ENCODE peak calls at places on chromosomes 6 and 20, in seven cellular contexts. One of them, this sample, is unnamed.

GRCh38 chr6:105509506-105510331 is 106.8 kb upstream of the PREP start:
- DNase-seq in GM23338: peak
- DNase-seq in K562: peak
- DNase-seq in fibroblast of lung: peak
- DNase-seq in GM12878: no peak
- DNase-seq in A673: peak
- DNase-seq in MM.1S: no peak
- DNase-seq in this sample: peak

GRCh38 chr6:153503810-153504209 is 372.7 kb upstream of the RGS17 start:
- DNase-seq in MM.1S: no peak
- DNase-seq in K562: peak
- DNase-seq in fibroblast of lung: no peak
- DNase-seq in GM12878: no peak
- DNase-seq in A673: peak
- DNase-seq in GM23338: peak
- DNase-seq in this sample: no peak

GRCh38 chr6:70456725-70457124 is 43.4 kb downstream of the FAM135A start:
- DNase-seq in K562: no peak
- DNase-seq in GM23338: no peak
- DNase-seq in A673: no peak
- DNase-seq in fibroblast of lung: no peak
- DNase-seq in GM12878: no peak
- DNase-seq in MM.1S: no peak
- DNase-seq in this sample: no peak

GRCh38 chr20:4814696-4815252 is 93.1 kb downstream of the PRND start:
- DNase-seq in A673: no peak
- DNase-seq in GM12878: peak
- DNase-seq in K562: no peak
- DNase-seq in GM23338: no peak
- DNase-seq in fibroblast of lung: no peak
- DNase-seq in MM.1S: peak
- DNase-seq in this sample: no peak

GRCh38 chr20:10115021-10115420 is 80.2 kb downstream of the ANKEF1 start:
- DNase-seq in fibroblast of lung: peak
- DNase-seq in K562: no peak
- DNase-seq in GM23338: no peak
- DNase-seq in A673: no peak
- DNase-seq in MM.1S: no peak
- DNase-seq in GM12878: no peak
- DNase-seq in this sample: no peak

GRCh38 chr6:23073851-23074250 is 504.5 kb downstream of the HDGFL1 start:
- DNase-seq in K562: no peak
- DNase-seq in fibroblast of lung: no peak
- DNase-seq in GM12878: no peak
- DNase-seq in GM23338: no peak
- DNase-seq in A673: no peak
- DNase-seq in MM.1S: no peak
- DNase-seq in this sample: no peak

GRCh38 chr6:128903715-128904114 is 20.8 kb downstream of the LAMA2 start:
- DNase-seq in MM.1S: no peak
- DNase-seq in K562: no peak
- DNase-seq in fibroblast of lung: no peak
- DNase-seq in GM12878: no peak
- DNase-seq in A673: no peak
- DNase-seq in GM23338: no peak
- DNase-seq in this sample: no peak

GRCh38 chr6:116572162-116572561 is 858 bp downstream of the RWDD1 start:
- DNase-seq in fibroblast of lung: peak
- DNase-seq in A673: no peak
- DNase-seq in GM23338: no peak
- DNase-seq in GM12878: no peak
- DNase-seq in K562: peak
- DNase-seq in MM.1S: peak
- DNase-seq in this sample: no peak

GRCh38 chr20:13865825-13866351 is 81.1 kb downstream of the NDUFAF5 start:
- DNase-seq in K562: no peak
- DNase-seq in GM12878: no peak
- DNase-seq in MM.1S: no peak
- DNase-seq in A673: peak
- DNase-seq in fibroblast of lung: peak
- DNase-seq in GM23338: no peak
- DNase-seq in this sample: no peak

GRCh38 chr6:22980446-22980845 is 411.1 kb downstream of the HDGFL1 start:
- DNase-seq in K562: no peak
- DNase-seq in fibroblast of lung: peak
- DNase-seq in A673: no peak
- DNase-seq in MM.1S: no peak
- DNase-seq in GM23338: no peak
- DNase-seq in GM12878: no peak
- DNase-seq in this sample: no peak

GRCh38 chr20:53642196-53643030 is 48.8 kb upstream of the ZNF217 start:
- DNase-seq in fibroblast of lung: peak
- DNase-seq in K562: peak
- DNase-seq in GM12878: no peak
- DNase-seq in A673: no peak
- DNase-seq in MM.1S: peak
- DNase-seq in GM23338: peak
- DNase-seq in this sample: no peak

GRCh38 chr6:14278436-14278835 is 160.9 kb downstream of the CD83 start:
- DNase-seq in A673: no peak
- DNase-seq in MM.1S: no peak
- DNase-seq in GM12878: no peak
- DNase-seq in GM23338: no peak
- DNase-seq in K562: no peak
- DNase-seq in fibroblast of lung: no peak
- DNase-seq in this sample: no peak

GRCh38 chr6:111736005-111736607 is 130.4 kb upstream of the TRAF3IP2 start:
- DNase-seq in GM23338: no peak
- DNase-seq in GM12878: no peak
- DNase-seq in A673: no peak
- DNase-seq in K562: no peak
- DNase-seq in MM.1S: no peak
- DNase-seq in fibroblast of lung: no peak
- DNase-seq in this sample: no peak

GRCh38 chr6:162974685-162975084 is 246.9 kb downstream of the PACRG start:
- DNase-seq in GM23338: no peak
- DNase-seq in MM.1S: no peak
- DNase-seq in K562: no peak
- DNase-seq in GM12878: no peak
- DNase-seq in fibroblast of lung: no peak
- DNase-seq in A673: no peak
- DNase-seq in this sample: no peak

GRCh38 chr20:43583982-43584432 is 6.7 kb upstream of the IFT52 start:
- DNase-seq in fibroblast of lung: peak
- DNase-seq in A673: no peak
- DNase-seq in MM.1S: peak
- DNase-seq in GM23338: no peak
- DNase-seq in GM12878: no peak
- DNase-seq in K562: peak
- DNase-seq in this sample: no peak

GRCh38 chr6:40912158-40912946 is 126.7 kb downstream of the UNC5CL start:
- DNase-seq in K562: peak
- DNase-seq in fibroblast of lung: no peak
- DNase-seq in GM12878: peak
- DNase-seq in A673: peak
- DNase-seq in MM.1S: peak
- DNase-seq in GM23338: peak
- DNase-seq in this sample: no peak

GRCh38 chr20:34703573-34704176 is 469 bp upstream of the TP53INP2 start:
- DNase-seq in GM23338: peak
- DNase-seq in K562: peak
- DNase-seq in A673: peak
- DNase-seq in GM12878: no peak
- DNase-seq in MM.1S: peak
- DNase-seq in fibroblast of lung: peak
- DNase-seq in this sample: no peak

GRCh38 chr6:1872649-1873131 is 263.0 kb downstream of the FOXC1 start:
- DNase-seq in GM23338: peak
- DNase-seq in K562: no peak
- DNase-seq in GM12878: no peak
- DNase-seq in MM.1S: no peak
- DNase-seq in A673: peak
- DNase-seq in fibroblast of lung: peak
- DNase-seq in this sample: peak
- H3K4me3 ChIP-seq in GM23338: no peak
- H3K4me3 ChIP-seq in K562: no peak
- H3K4me3 ChIP-seq in GM12878: no peak
- H3K4me3 ChIP-seq in MM.1S: no peak
- H3K4me3 ChIP-seq in A673: no peak
- H3K4me3 ChIP-seq in fibroblast of lung: no peak
- H3K4me3 ChIP-seq in this sample: peak

DNA sequence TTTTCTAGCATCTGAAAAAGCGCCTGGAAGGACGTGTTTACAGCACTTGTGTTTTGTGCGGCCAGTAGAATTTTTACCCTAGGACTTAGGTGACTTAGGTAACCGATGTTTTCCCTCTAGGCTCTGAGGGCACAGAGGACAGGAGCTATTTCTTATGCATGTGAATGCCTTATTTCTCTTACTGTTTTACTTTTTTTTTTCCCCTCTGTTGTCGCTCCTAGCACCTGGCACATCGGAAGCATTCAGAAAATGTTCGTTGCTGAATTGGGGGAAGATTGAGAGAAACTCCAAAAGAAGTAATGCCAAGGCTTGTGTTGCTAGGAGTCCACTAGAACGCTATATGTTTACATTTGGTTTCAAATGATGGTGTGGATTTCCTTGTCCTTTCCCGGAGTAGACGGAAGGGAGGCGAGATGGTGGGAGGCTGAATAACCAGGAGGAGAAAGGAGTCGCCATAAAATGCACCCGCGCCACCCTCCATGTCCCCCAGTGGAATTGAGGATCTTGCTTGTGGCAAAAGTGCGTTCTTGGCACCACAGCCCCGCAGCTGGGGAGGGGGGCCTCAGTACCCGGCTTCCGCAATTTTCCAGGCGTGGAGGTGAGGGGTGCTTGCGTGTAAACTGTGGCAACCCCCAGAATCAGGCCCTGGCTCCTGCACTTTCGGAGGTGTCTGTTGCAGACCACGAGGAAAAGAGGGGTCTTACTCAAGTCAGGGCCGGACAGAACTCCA is 6.8 kb downstream of the OLIG3 start:
- DNase-seq in K562: no peak
- DNase-seq in GM23338: peak
- DNase-seq in MM.1S: no peak
- DNase-seq in GM12878: no peak
- DNase-seq in A673: no peak
- DNase-seq in fibroblast of lung: no peak
- DNase-seq in this sample: no peak
- TF ChIP-seq EZH2 in K562: no peak
- TF ChIP-seq EZH2 in GM23338: peak
- TF ChIP-seq EZH2 in MM.1S: no peak
- TF ChIP-seq EZH2 in GM12878: no peak
- TF ChIP-seq EZH2 in A673: peak
- TF ChIP-seq EZH2 in fibroblast of lung: peak
- TF ChIP-seq EZH2 in this sample: no peak

GRCh38 chr20:21397341-21398108 is at the start of gene NKX2-4:
- DNase-seq in K562: no peak
- DNase-seq in GM23338: peak
- DNase-seq in MM.1S: no peak
- DNase-seq in GM12878: no peak
- DNase-seq in fibroblast of lung: peak
- DNase-seq in A673: peak
- DNase-seq in this sample: no peak
- H3K4me3 ChIP-seq in K562: no peak
- H3K4me3 ChIP-seq in GM23338: peak
- H3K4me3 ChIP-seq in MM.1S: no peak
- H3K4me3 ChIP-seq in GM12878: no peak
- H3K4me3 ChIP-seq in fibroblast of lung: no peak
- H3K4me3 ChIP-seq in A673: peak
- H3K4me3 ChIP-seq in this sample: peak

DNA sequence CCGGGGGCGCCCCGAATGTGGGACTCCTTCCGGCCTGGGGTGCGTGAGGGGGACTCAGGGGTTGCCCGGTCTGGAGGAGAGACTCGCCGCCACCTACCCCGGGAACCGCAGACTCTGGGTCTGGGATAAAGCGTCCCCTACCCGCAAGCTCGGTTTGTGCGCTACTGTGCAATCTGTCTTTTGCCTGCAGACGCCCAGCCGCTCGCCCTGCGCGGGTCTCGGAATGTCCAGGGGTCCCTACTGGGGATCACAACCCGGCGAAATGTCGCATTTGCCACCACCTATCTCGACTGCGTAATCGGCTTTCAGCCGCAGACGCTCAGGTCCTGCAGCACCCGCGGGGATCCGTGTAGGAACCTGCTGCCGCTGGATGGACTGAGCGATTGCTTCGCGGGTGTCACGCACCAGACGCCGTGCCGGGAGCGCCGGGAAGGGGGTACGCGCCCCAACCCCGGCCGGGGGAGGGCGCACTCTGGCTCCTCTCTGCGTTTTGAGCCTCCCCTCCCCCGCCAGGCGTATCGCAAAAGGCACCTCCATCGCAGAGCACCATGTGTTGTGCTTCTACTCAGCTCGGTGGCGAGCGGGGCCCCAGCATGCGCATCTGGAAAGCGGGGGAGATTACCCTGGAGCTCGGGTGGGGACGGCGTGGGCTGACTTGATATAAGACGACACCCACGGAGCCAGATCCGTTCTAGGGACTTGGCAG is 824 bp upstream of the PTPRA start:
- DNase-seq in K562: peak
- DNase-seq in A673: peak
- DNase-seq in fibroblast of lung: peak
- DNase-seq in GM23338: peak
- DNase-seq in MM.1S: peak
- DNase-seq in GM12878: peak
- DNase-seq in this sample: no peak
- TF ChIP-seq EZH2 in K562: no peak
- TF ChIP-seq EZH2 in A673: no peak
- TF ChIP-seq EZH2 in fibroblast of lung: no peak
- TF ChIP-seq EZH2 in GM23338: peak
- TF ChIP-seq EZH2 in MM.1S: no peak
- TF ChIP-seq EZH2 in GM12878: no peak
- TF ChIP-seq EZH2 in this sample: no peak

GRCh38 chr6:99350573-99350972 is 1.1 kb upstream of the FAXC start:
- DNase-seq in K562: no peak
- DNase-seq in MM.1S: no peak
- DNase-seq in fibroblast of lung: no peak
- DNase-seq in GM23338: peak
- DNase-seq in GM12878: no peak
- DNase-seq in A673: no peak
- DNase-seq in this sample: no peak
- H3K4me3 ChIP-seq in K562: no peak
- H3K4me3 ChIP-seq in MM.1S: peak
- H3K4me3 ChIP-seq in fibroblast of lung: no peak
- H3K4me3 ChIP-seq in GM23338: peak
- H3K4me3 ChIP-seq in GM12878: no peak
- H3K4me3 ChIP-seq in A673: no peak
- H3K4me3 ChIP-seq in this sample: no peak